ENCODE peak calls at places on chromosomes 6 and 20, in seven cellular contexts. S, R, C, H, K, Q and Z are unnamed samples.

GRCh38 chr6:156897907-156898531 is 120.8 kb downstream of the ARID1B start:
- DNase-seq in S (no peak), R (no peak), C (no peak), H (no peak), K (no peak), Q (no peak), Z (no peak)

GRCh38 chr6:32968093-32968769 is at the start of gene BRD2:
- DNase-seq in S (peak; percentile 93), R (peak; percentile 97), C (peak; percentile 98), H (peak; percentile 97), K (peak; percentile 99), Q (peak; percentile 97), Z (peak; percentile 96)

GRCh38 chr6:128836761-128837160 is 46.2 kb upstream of the LAMA2 start:
- DNase-seq in S (no peak), R (no peak), C (no peak), H (no peak), K (no peak), Q (no peak), Z (no peak)

GRCh38 chr6:148800535-148800934 is 53.7 kb downstream of the UST start:
- DNase-seq in S (no peak), R (no peak), C (no peak), H (no peak), K (no peak), Q (no peak), Z (no peak)

GRCh38 chr6:146357578-146358340 is 185.9 kb upstream of the RAB32 start:
- DNase-seq in S (no peak), R (no peak), C (no peak), H (no peak), K (no peak), Q (peak; percentile 64), Z (no peak)

GRCh38 chr6:54419885-54420284 is 111.6 kb downstream of the TINAG start:
- DNase-seq in S (no peak), R (peak; percentile 16), C (no peak), H (no peak), K (no peak), Q (no peak), Z (no peak)

GRCh38 chr6:49576618-49577017 is 26.1 kb downstream of the C6orf141 start:
- DNase-seq in S (no peak), R (no peak), C (no peak), H (no peak), K (no peak), Q (no peak), Z (no peak)

GRCh38 chr6:149128489-149129145 is 188.9 kb upstream of the TAB2 start:
- DNase-seq in S (no peak), R (no peak), C (no peak), H (no peak), K (no peak), Q (no peak), Z (peak; percentile 27)

GRCh38 chr20:53827996-53828672 is 234.5 kb upstream of the ZNF217 start:
- DNase-seq in S (no peak), R (no peak), C (no peak), H (no peak), K (no peak), Q (no peak), Z (peak; percentile 30)

GRCh38 chr6:108767418-108768175 is 80.6 kb upstream of the ARMC2 start:
- DNase-seq in S (no peak), R (no peak), C (no peak), H (no peak), K (no peak), Q (peak; percentile 10), Z (no peak)

GRCh38 chr6:144840619-144841018 is 555.5 kb downstream of the UTRN start:
- DNase-seq in S (no peak), R (no peak), C (no peak), H (no peak), K (no peak), Q (no peak), Z (no peak)

GRCh38 chr6:150685860-150686259 is 86.2 kb downstream of the PLEKHG1 start:
- DNase-seq in S (peak; percentile 41), R (no peak), C (no peak), H (no peak), K (no peak), Q (no peak), Z (peak; percentile 34)

GRCh38 chr20:15005300-15005986 is 668.0 kb upstream of the FLRT3 start:
- DNase-seq in S (no peak), R (no peak), C (no peak), H (no peak), K (no peak), Q (no peak), Z (no peak)

GRCh38 chr20:44039147-44039546 is 124.5 kb downstream of the TOX2 start:
- DNase-seq in S (no peak), R (no peak), C (no peak), H (no peak), K (no peak), Q (no peak), Z (no peak)

GRCh38 chr6:150072201-150072600 is 3.3 kb upstream of the ULBP3 start:
- DNase-seq in S (no peak), R (peak; percentile 94), C (peak; percentile 77), H (no peak), K (peak; percentile 95), Q (peak; percentile 85), Z (peak; percentile 83)

GRCh38 chr6:2866183-2866846 is 24.7 kb upstream of the SERPINB1 start:
- DNase-seq in S (no peak), R (no peak), C (no peak), H (peak; percentile 29), K (no peak), Q (no peak), Z (no peak)

GRCh38 chr20:51639206-51639832 is 96.8 kb upstream of the NFATC2 start:
- DNase-seq in S (peak; percentile 79), R (peak; percentile 66), C (peak; percentile 73), H (peak; percentile 82), K (no peak), Q (peak; percentile 76), Z (peak; percentile 81)

GRCh38 chr20:54058420-54059139 is 11.8 kb downstream of the BCAS1 start:
- DNase-seq in S (no peak), R (no peak), C (no peak), H (no peak), K (no peak), Q (no peak), Z (no peak)

GRCh38 chr6:113632220-113632864 is 224.8 kb upstream of the MARCKS start:
- DNase-seq in S (no peak), R (peak; percentile 53), C (peak; percentile 71), H (no peak), K (no peak), Q (peak; percentile 72), Z (peak; percentile 55)

GRCh38 chr6:11042025-11042749 is 1.9 kb downstream of the ELOVL2 start:
- DNase-seq in S (no peak), R (no peak), C (no peak), H (no peak), K (no peak), Q (no peak), Z (no peak)

GRCh38 chr6:44133003-44133931 is 5.9 kb downstream of the TMEM63B start:
- DNase-seq in S (peak; percentile 94), R (peak; percentile 60), C (peak; percentile 60), H (no peak), K (no peak), Q (peak; percentile 76), Z (peak; percentile 43)

GRCh38 chr20:43925786-43926185 is 11.1 kb downstream of the TOX2 start:
- DNase-seq in S (peak; percentile 67), R (peak; percentile 37), C (peak; percentile 72), H (no peak), K (no peak), Q (peak; percentile 66), Z (no peak)

GRCh38 chr20:1841554-1842140 is 53.6 kb upstream of the SIRPA start:
- DNase-seq in S (no peak), R (peak; percentile 61), C (peak; percentile 58), H (no peak), K (no peak), Q (no peak), Z (no peak)

GRCh38 chr20:4352348-4352747 is 337.0 kb upstream of the RNF24 start:
- DNase-seq in S (no peak), R (no peak), C (no peak), H (no peak), K (no peak), Q (no peak), Z (no peak)

GRCh38 chr6:70469965-70470364 is 56.7 kb downstream of the FAM135A start:
- DNase-seq in S (no peak), R (no peak), C (no peak), H (no peak), K (no peak), Q (no peak), Z (no peak)

GRCh38 chr6:103215835-103216234 is 1643.9 kb downstream of the HACE1 start:
- DNase-seq in S (no peak), R (peak; percentile 8), C (no peak), H (no peak), K (no peak), Q (no peak), Z (no peak)

GRCh38 chr6:49423817-49424216 is 39.2 kb downstream of the MMUT start:
- DNase-seq in S (peak; percentile 16), R (no peak), C (no peak), H (no peak), K (no peak), Q (no peak), Z (no peak)

GRCh38 chr6:160300076-160300695 is 41.6 kb upstream of the SLC22A2 start:
- DNase-seq in S (no peak), R (no peak), C (peak; percentile 57), H (no peak), K (peak; percentile 87), Q (no peak), Z (no peak)

GRCh38 chr6:128209771-128210170 is 308.9 kb upstream of the THEMIS start:
- DNase-seq in S (no peak), R (no peak), C (no peak), H (no peak), K (no peak), Q (peak; percentile 73), Z (no peak)

GRCh38 chr20:49787371-49788357 is 25.0 kb upstream of the SLC9A8 start:
- DNase-seq in S (no peak), R (no peak), C (no peak), H (no peak), K (no peak), Q (no peak), Z (no peak)

GRCh38 chr20:58374906-58375760 is 13.9 kb upstream of the VAPB start:
- DNase-seq in S (no peak), R (peak; percentile 16), C (peak; percentile 43), H (no peak), K (no peak), Q (no peak), Z (no peak)

GRCh38 chr6:161136655-161137054 is 137.2 kb downstream of the AGPAT4 start:
- DNase-seq in S (no peak), R (no peak), C (no peak), H (no peak), K (no peak), Q (no peak), Z (no peak)